ENCODE peak calls at places on chromosomes 1 and 21, in four cellular contexts. U is ovary, X is foreskin fibroblast, T is progenitor cell of endocrine pancreas. A is an unnamed sample.

GRCh38 chr1:55781944-55782482 is 566.8 kb upstream of the USP24 start:
- DNase-seq in U (no peak), X (peak), T (no peak), A (no peak)

GRCh38 chr1:221174598-221174997 is 295.4 kb downstream of the HLX start:
- DNase-seq in T (no peak), X (no peak), U (no peak), A (peak)

GRCh38 chr1:88812366-88812765 is 79.0 kb downstream of the GTF2B start:
- DNase-seq in X (no peak), T (no peak), U (no peak), A (no peak)

GRCh38 chr1:117695796-117696505 is 90.1 kb downstream of the TENT5C start:
- DNase-seq in X (peak), U (no peak), T (no peak), A (no peak)

GRCh38 chr1:38114231-38114630 is 67.6 kb upstream of the POU3F1 start:
- DNase-seq in X (no peak), U (no peak), T (no peak), A (no peak)

GRCh38 chr21:39628380-39628779 is 15.6 kb downstream of the B3GALT5 start:
- DNase-seq in T (no peak), U (no peak), X (no peak), A (no peak)

GRCh38 chr1:80594013-80594412 is 1206.7 kb upstream of the ADGRL2 start:
- DNase-seq in T (no peak), U (no peak), X (no peak), A (no peak)

GRCh38 chr1:54230507-54231339 is 30.8 kb downstream of the MRPL37 start:
- DNase-seq in U (no peak), T (no peak), X (no peak), A (no peak)

GRCh38 chr21:27480841-27481261 is 514.0 kb upstream of the ADAMTS5 start:
- DNase-seq in T (no peak), U (no peak), X (peak), A (no peak)

GRCh38 chr1:119286587-119287181 is 81.9 kb upstream of the HAO2 start:
- DNase-seq in U (no peak), X (no peak), T (peak), A (peak)

GRCh38 chr1:234842726-234843641 is 233.0 kb upstream of the IRF2BP2 start:
- DNase-seq in T (no peak), X (peak), U (no peak), A (no peak)

GRCh38 chr21:44021064-44021463 is 9.0 kb downstream of the TRAPPC10 start:
- DNase-seq in X (no peak), U (no peak), T (no peak), A (no peak)
- TF ChIP-seq CTCF in X (no peak), U (no peak), T (no peak), A (no peak)

GRCh38 chr1:185719021-185719420 is 15.2 kb upstream of the HMCN1 start:
- DNase-seq in X (peak), U (no peak), T (no peak), A (no peak)
- TF ChIP-seq CTCF in X (peak), U (no peak), T (peak), A (peak)

GRCh38 chr1:109628540-109629321 is 9.1 kb downstream of the AMPD2 start:
- DNase-seq in X (no peak), T (no peak), U (no peak), A (no peak)

GRCh38 chr1:109630881-109631512 is 11.4 kb downstream of the AMPD2 start:
- DNase-seq in U (peak), X (no peak), T (no peak), A (no peak)

GRCh38 chr1:109629372-109630030 is 9.9 kb downstream of the AMPD2 start:
- DNase-seq in T (no peak), U (no peak), X (no peak), A (no peak)

GRCh38 chr1:109631513-109632260 is 12.1 kb downstream of the AMPD2 start:
- DNase-seq in U (peak), X (no peak), T (no peak), A (no peak)

DNA sequence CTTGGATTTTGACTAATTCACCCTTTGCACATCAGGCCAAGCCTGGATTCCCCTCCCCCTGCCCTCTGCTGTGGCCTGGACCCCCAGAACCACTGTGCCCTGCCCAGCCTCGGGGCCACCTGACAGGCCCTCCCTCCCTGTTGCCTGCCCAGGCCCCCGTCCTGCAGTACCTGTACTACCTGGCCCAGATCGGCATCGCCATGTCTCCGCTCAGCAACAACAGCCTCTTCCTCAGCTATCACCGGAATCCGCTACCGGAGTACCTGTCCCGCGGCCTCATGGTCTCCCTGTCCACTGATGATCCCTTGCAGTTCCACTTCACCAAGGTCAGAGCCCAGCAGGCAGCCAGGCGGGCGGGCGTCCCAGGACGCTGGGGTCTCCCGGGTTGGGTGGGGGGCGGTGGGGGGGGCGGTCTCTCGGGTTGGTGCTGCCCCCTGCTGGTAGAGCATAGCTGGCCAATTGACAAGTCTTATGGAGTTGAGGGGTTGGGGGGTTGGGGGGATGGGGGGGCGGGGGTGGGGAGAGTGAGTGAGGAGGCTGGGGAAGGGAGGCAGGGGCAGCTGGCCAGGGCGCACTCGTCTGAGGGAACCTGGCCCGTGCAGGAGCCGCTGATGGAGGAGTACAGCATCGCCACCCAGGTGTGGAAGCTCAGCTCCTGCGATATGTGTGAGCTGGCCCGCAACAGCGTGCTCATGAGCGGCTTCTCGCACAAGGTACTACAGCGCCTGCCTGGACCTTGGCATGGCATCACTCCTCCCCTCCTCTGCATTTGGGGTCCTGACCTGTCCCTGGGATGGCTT is 10.6 kb downstream of the AMPD2 start:
- DNase-seq in U (peak), X (no peak), T (no peak), A (no peak)
- TF ChIP-seq CTCF in U (no peak), X (no peak), T (peak), A (peak)

DNA sequence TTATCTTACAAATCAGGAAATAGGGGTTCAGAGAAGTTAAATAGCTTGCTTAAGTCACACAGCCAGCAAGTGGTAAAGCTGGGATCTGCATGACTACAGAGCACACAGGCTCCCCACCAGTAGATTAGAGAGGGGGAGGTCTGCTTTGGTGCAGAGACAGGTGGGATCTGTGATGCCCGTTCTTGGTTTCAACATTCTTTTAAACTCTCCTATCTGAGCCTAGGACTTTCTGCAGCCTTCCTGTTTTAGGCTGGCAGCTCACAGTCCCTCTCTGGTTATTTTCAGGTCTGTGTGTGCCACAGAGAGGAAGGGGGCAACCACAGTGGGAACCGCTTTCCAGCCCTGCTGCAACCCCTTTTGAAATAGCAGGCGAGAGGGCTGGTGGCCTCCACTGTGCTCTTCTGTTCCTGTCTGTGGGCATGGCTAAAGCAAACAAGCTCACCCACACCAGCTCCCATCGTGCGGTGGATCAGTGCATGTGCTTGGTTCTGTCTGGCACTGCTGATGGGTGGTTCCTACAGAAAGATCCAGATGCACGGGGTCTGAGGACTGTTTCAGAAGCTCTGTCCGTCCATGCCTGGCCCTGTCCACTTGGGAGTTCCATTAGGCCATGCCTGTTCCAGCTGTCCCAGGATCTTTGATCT is 1.7 kb upstream of the IL6R start:
- DNase-seq in T (no peak), X (no peak), U (no peak), A (no peak)
- TF ChIP-seq CTCF in T (no peak), X (no peak), U (no peak), A (no peak)